ENCODE peak calls at places on chromosomes 6 and 20, in ten cellular contexts. K, H, P, M, G, F, O, V, Q and C are unnamed samples. For H3K36me3, the result is how much of the 10 kb centered on the place peaks cover.

GRCh38 chr20:54062812-54063280 is 7.5 kb downstream of the BCAS1 start:
- DNase-seq in F (peak), G (no peak), P (no peak), H (no peak), O (no peak), M (no peak), K (peak), V (peak), Q (no peak), C (peak)

GRCh38 chr6:43793875-43794242 is 23.8 kb downstream of the VEGFA start:
- DNase-seq in G (no peak), F (peak), M (no peak), K (no peak), P (no peak), O (no peak), Q (no peak), V (no peak), H (no peak), C (no peak)

GRCh38 chr6:217048-217659 is 75.1 kb upstream of the DUSP22 start:
- DNase-seq in P (no peak), K (no peak), G (no peak), V (no peak), H (peak), O (peak), M (peak), F (peak), Q (no peak), C (no peak)

GRCh38 chr20:10643560-10643873 is 30.3 kb downstream of the JAG1 start:
- DNase-seq in H (no peak), O (no peak), M (no peak), G (no peak), K (no peak), F (no peak), P (no peak), Q (no peak), V (no peak), C (no peak)

GRCh38 chr6:112562348-112563220 is 215.5 kb downstream of the RFPL4B start:
- DNase-seq in Q (no peak), H (no peak), O (no peak), K (peak), P (no peak), V (peak), G (peak), F (no peak), M (no peak), C (no peak)

GRCh38 chr6:32954983-32955802 is 2.3 kb upstream of the HLA-DMA start:
- DNase-seq in Q (no peak), P (no peak), V (peak), F (peak), G (no peak), K (no peak), O (no peak), M (peak), H (peak), C (peak)

GRCh38 chr20:43988867-43989266 is 74.2 kb downstream of the TOX2 start:
- DNase-seq in P (no peak), V (peak), F (no peak), G (peak), O (no peak), K (peak), Q (no peak), H (no peak), M (no peak), C (no peak)

GRCh38 chr20:32501709-32502108 is 83.4 kb downstream of the NOL4L start:
- DNase-seq in M (no peak), G (peak), O (no peak), H (no peak), F (no peak), P (no peak), K (no peak), V (peak), Q (no peak), C (no peak)

GRCh38 chr6:163944897-163945296 is 530.4 kb downstream of the QKI start:
- DNase-seq in K (no peak), Q (no peak), M (no peak), O (no peak), G (no peak), F (no peak), P (no peak), H (no peak), V (no peak), C (no peak)

GRCh38 chr6:167827588-167828324 is 1.0 kb downstream of the AFDN start:
- DNase-seq in G (no peak), O (peak), F (peak), P (peak), H (peak), V (peak), K (no peak), Q (peak), M (peak), C (peak)

GRCh38 chr6:36068012-36068392 is 40.4 kb downstream of the MAPK14 start:
- DNase-seq in K (no peak), G (no peak), P (no peak), F (no peak), Q (no peak), V (no peak), O (no peak), H (no peak), M (no peak), C (no peak)

GRCh38 chr20:37850724-37851123 is 52.2 kb upstream of the VSTM2L start:
- DNase-seq in P (no peak), H (no peak), K (peak), V (peak), G (no peak), M (no peak), F (peak), O (peak), Q (no peak), C (no peak)

GRCh38 chr20:61186771-61187170 is 65.3 kb upstream of the CDH4 start:
- DNase-seq in H (no peak), Q (no peak), M (no peak), V (peak), G (peak), F (no peak), P (no peak), K (peak), O (no peak), C (no peak)

GRCh38 chr6:41877051-41877680 is 18.0 kb downstream of the USP49 start:
- DNase-seq in Q (no peak), H (no peak), G (no peak), O (no peak), V (no peak), K (no peak), P (no peak), M (no peak), F (no peak), C (no peak)

GRCh38 chr6:14986370-14986769 is 259.5 kb upstream of the JARID2 start:
- DNase-seq in F (no peak), M (no peak), O (no peak), Q (no peak), V (no peak), H (no peak), K (no peak), G (no peak), P (no peak), C (no peak)

GRCh38 chr6:22101163-22101562 is 195.7 kb downstream of the PRL start:
- DNase-seq in G (peak), O (no peak), F (no peak), Q (no peak), K (no peak), P (no peak), V (peak), M (no peak), H (no peak), C (no peak)

GRCh38 chr6:168368063-168368835 is 48.7 kb upstream of the DACT2 start:
- DNase-seq in O (no peak), M (no peak), V (no peak), P (no peak), Q (no peak), G (no peak), F (no peak), K (no peak), H (no peak), C (no peak)

GRCh38 chr6:34015576-34015975 is 130.3 kb downstream of the GRM4 start:
- DNase-seq in O (no peak), H (no peak), P (no peak), Q (no peak), V (no peak), G (peak), K (no peak), M (no peak), F (no peak), C (no peak)

GRCh38 chr20:57619053-57619831 is 984 bp downstream of the ZBP1 start:
- DNase-seq in K (no peak), F (no peak), P (peak), H (no peak), G (no peak), O (no peak), M (no peak), Q (peak), V (no peak), C (peak)

GRCh38 chr20:5364136-5364821 is 47.5 kb upstream of the PROKR2 start:
- DNase-seq in M (no peak), Q (no peak), G (no peak), F (no peak), O (no peak), H (no peak), V (no peak), K (no peak), P (no peak), C (no peak)

GRCh38 chr6:4316867-4317400 is 181.6 kb upstream of the ECI2 start:
- DNase-seq in G (peak), P (peak), V (peak), H (no peak), Q (peak), K (peak), O (no peak), M (no peak), F (no peak), C (no peak)

GRCh38 chr20:51104960-51105460 is 82.1 kb upstream of the KCNG1 start:
- DNase-seq in V (no peak), H (no peak), P (no peak), F (no peak), Q (no peak), M (no peak), O (no peak), K (no peak), G (no peak), C (no peak)

DNA sequence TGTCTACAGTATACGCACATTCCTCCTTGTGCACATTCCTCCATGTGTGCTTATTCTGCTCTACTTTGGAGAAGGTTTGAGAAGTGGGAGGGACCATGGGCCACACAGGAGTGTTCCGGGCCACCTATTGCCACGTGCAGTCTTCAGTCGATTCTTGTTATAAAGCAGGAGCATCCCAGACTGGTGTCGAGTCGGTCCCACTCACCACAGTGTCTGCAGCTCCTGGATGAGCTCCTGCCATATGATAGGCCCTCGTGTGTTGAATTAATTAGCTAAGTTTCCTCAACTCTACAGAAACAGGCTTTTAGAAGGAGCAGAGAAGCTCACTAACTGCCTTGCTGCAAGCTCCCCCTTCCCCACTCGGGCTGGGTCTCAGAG is 22.6 kb downstream of the ENTPD6 start:
- DNase-seq in K (no peak), P (no peak), M (no peak), V (no peak), O (no peak), F (no peak), Q (no peak), H (no peak), G (no peak), C (no peak)
- H3K36me3 ChIP-seq in K (under half), P (half or more), M (under half), V (under half), O (under half), F (under half), Q (under half), H (half or more), G (under half), C (under half)

GRCh38 chr20:49850463-49851233 is 38.0 kb downstream of the SLC9A8 start:
- DNase-seq in P (no peak), M (no peak), G (no peak), H (no peak), F (no peak), K (no peak), Q (no peak), O (no peak), V (no peak), C (no peak)
- H3K36me3 ChIP-seq in P (under half), M (under half), G (under half), H (under half), F (under half), K (under half), Q (under half), O (half or more), V (under half), C (half or more)

GRCh38 chr20:56382696-56383095 is 9.3 kb downstream of the AURKA start:
- DNase-seq in V (no peak), F (peak), P (no peak), H (no peak), O (peak), K (no peak), Q (no peak), G (no peak), M (no peak), C (no peak)

GRCh38 chr20:56388882-56389281 is 3.1 kb downstream of the AURKA start:
- DNase-seq in V (no peak), K (no peak), F (no peak), P (no peak), M (no peak), G (no peak), H (no peak), Q (no peak), O (no peak), C (no peak)

GRCh38 chr20:56385130-56385529 is 6.9 kb downstream of the AURKA start:
- DNase-seq in V (no peak), O (no peak), H (no peak), K (no peak), P (no peak), G (no peak), M (no peak), F (no peak), Q (no peak), C (no peak)

GRCh38 chr20:56383334-56383733 is 8.7 kb downstream of the AURKA start:
- DNase-seq in F (no peak), Q (no peak), V (no peak), M (no peak), O (no peak), K (no peak), G (no peak), P (no peak), H (no peak), C (no peak)

GRCh38 chr20:56386219-56386618 is 5.8 kb downstream of the AURKA start:
- DNase-seq in O (no peak), H (no peak), G (no peak), M (no peak), K (no peak), F (no peak), Q (no peak), V (no peak), P (no peak), C (no peak)
- H3K36me3 ChIP-seq in O (half or more), H (half or more), G (under half), M (half or more), K (under half), F (under half), Q (under half), V (under half), P (under half), C (under half)

DNA sequence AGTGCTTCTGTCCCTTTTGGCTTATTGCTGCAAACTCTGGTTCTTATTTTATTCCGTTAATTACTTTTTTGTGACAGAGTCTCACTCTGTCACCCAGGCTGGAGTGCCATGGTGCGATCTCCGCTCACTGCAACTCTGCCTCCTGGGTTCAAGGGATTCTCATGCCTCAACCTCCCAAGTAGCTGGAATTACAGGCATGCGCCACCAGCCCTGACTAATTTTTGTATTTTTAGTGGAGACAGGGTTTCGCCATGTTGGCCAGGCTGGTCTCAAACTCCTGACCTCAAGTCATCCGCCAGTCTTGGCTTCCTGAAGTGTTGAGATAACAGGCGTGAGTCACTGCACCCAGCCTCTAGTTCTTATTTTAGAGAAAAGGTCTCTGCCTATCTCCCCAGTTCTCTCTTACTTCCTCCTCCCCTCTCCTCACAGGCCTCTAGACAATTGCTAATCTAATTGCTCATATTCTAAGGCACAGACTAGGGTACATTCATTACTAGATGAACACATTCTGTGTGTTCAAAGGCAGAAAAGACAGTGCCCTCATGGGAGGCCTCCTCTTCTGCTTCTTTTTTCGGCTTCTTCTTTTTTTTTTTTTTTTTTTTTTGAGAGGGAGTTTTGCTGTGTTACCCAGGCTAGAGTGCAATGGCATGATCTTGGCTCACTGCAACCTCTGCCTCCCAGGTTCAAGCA is 27.0 kb downstream of the EDEM2 start:
- DNase-seq in H (no peak), G (peak), M (no peak), K (peak), P (no peak), V (peak), Q (no peak), F (no peak), O (peak), C (no peak)
- H3K36me3 ChIP-seq in H (under half), G (under half), M (under half), K (under half), P (half or more), V (under half), Q (half or more), F (under half), O (half or more), C (half or more)